ENCODE peak calls at places on chromosomes 16 and 17, in seven cellular contexts. H is neuronal stem cell, C is fibroblast of lung, J is IMR-90, R is keratinocyte, A is lower lobe of right lung, L is psoas muscle. E is an unnamed sample.

GRCh38 chr16:84362410-84362809 is 5.9 kb upstream of the ATP2C2 start:
- DNase-seq in H (peak), C (no peak), J (no peak), R (no peak), A (no peak), L (no peak), E (no peak)

GRCh38 chr16:11743308-11744074 is 834 bp upstream of the TXNDC11 start:
- DNase-seq in H (no peak), C (peak), J (peak), R (no peak), A (peak), L (peak), E (peak)

GRCh38 chr17:3894927-3895343 is 2.1 kb upstream of the CAMKK1 start:
- DNase-seq in H (no peak), C (peak), J (peak), R (no peak), A (peak), L (no peak), E (no peak)

GRCh38 chr16:79286646-79287423 is 313.7 kb downstream of the MAF start:
- DNase-seq in H (no peak), C (no peak), J (no peak), R (no peak), A (peak), L (peak), E (no peak)

GRCh38 chr17:55632893-55633292 is 89.8 kb downstream of the TMEM100 start:
- DNase-seq in H (no peak), C (peak), J (no peak), R (peak), A (no peak), L (peak), E (no peak)

GRCh38 chr16:58042886-58043515 is 17.4 kb downstream of the MMP15 start:
- DNase-seq in H (no peak), C (no peak), J (no peak), R (no peak), A (no peak), L (no peak), E (no peak)

GRCh38 chr17:80874866-80875445 is 116.7 kb upstream of the CHMP6 start:
- DNase-seq in H (no peak), C (no peak), J (no peak), R (no peak), A (peak), L (no peak), E (no peak)

GRCh38 chr16:4661661-4662060 is 31.7 kb upstream of the NUDT16L1 start:
- DNase-seq in H (no peak), C (peak), J (no peak), R (no peak), A (peak), L (no peak), E (no peak)

GRCh38 chr16:27217256-27217655 is 13.9 kb downstream of the KDM8 start:
- DNase-seq in H (no peak), C (peak), J (peak), R (no peak), A (no peak), L (no peak), E (peak)

GRCh38 chr16:27353853-27354252 is 40.1 kb downstream of the IL4R start:
- DNase-seq in H (no peak), C (no peak), J (no peak), R (no peak), A (peak), L (no peak), E (no peak)

GRCh38 chr16:20871258-20871657 is 28.9 kb downstream of the DCUN1D3 start:
- DNase-seq in H (no peak), C (no peak), J (no peak), R (no peak), A (no peak), L (no peak), E (no peak)

GRCh38 chr16:20873331-20873730 is 26.8 kb downstream of the DCUN1D3 start:
- DNase-seq in H (peak), C (no peak), J (no peak), R (no peak), A (no peak), L (no peak), E (no peak)

GRCh38 chr16:20871935-20872815 is 28.0 kb downstream of the DCUN1D3 start:
- DNase-seq in H (no peak), C (peak), J (no peak), R (no peak), A (no peak), L (no peak), E (no peak)

GRCh38 chr16:20875358-20875656 is 24.9 kb downstream of the DCUN1D3 start:
- DNase-seq in H (no peak), C (no peak), J (no peak), R (no peak), A (no peak), L (no peak), E (no peak)

DNA sequence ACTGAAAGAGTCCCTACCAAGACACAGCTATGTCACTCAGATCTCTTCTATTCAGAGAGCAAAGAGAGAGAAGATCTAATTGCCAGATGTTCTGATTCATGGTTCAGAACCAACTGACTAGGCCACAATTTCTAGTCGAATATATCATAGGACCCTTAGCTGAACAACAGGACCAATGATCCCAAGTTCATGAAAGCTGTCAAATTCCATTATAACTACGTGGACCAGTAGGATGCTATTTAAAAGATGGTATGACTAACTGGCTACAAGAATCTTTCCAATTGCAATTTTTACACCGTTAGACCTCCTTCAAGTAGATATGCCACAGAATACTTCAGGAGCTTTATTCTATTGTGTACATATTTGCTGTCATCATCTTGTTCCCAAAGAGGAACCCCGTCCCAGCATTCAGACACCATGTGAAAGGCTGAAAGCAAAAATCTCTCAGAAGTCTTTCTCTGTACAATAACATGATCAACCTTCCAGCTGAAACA is 26.0 kb downstream of the DCUN1D3 start:
- DNase-seq in H (no peak), C (peak), J (no peak), R (no peak), A (no peak), L (no peak), E (no peak)
- H3K4me3 ChIP-seq in H (no peak), C (no peak), J (no peak), R (no peak), A (no peak), L (no peak), E (no peak)

GRCh38 chr16:48949636-48950035 is 332.0 kb downstream of the CBLN1 start:
- DNase-seq in H (no peak), C (peak), J (peak), R (peak), A (no peak), L (no peak), E (no peak)

GRCh38 chr16:48950184-48950583 is 331.5 kb downstream of the CBLN1 start:
- DNase-seq in H (no peak), C (peak), J (peak), R (no peak), A (no peak), L (no peak), E (no peak)

GRCh38 chr16:48946687-48947370 is 334.8 kb downstream of the CBLN1 start:
- DNase-seq in H (no peak), C (no peak), J (no peak), R (no peak), A (no peak), L (no peak), E (no peak)

GRCh38 chr16:48948911-48949310 is 332.7 kb downstream of the CBLN1 start:
- DNase-seq in H (no peak), C (no peak), J (no peak), R (no peak), A (no peak), L (no peak), E (no peak)

DNA sequence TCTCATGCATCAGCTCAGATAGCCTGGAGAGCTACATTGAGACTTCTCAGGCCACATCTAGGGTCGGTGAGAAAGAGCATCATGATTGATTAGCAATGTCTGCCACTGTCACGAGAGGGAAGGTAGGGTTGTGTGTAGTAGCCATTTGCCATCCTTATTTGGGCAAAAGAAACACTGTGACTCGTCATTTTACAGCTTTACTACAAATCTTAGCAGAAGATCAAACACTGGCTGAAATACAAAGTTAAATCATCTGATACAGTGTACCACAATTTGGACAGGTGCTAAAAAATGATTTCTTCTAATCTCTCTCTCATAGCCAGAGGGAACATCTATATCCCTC is 334.3 kb downstream of the CBLN1 start:
- DNase-seq in H (no peak), C (no peak), J (no peak), R (no peak), A (no peak), L (no peak), E (no peak)
- H3K4me3 ChIP-seq in H (no peak), C (no peak), J (no peak), R (no peak), A (no peak), L (no peak), E (no peak)

GRCh38 chr16:20853076-20853597 is 46.8 kb downstream of the REXO5 start:
- DNase-seq in H (no peak), C (no peak), J (no peak), R (no peak), A (no peak), L (no peak), E (no peak)
- H3K4me3 ChIP-seq in H (no peak), C (no peak), J (no peak), R (no peak), A (no peak), L (no peak), E (no peak)

GRCh38 chr16:88761830-88762229 is 23.2 kb downstream of the PIEZO1 start:
- DNase-seq in H (no peak), C (no peak), J (no peak), R (no peak), A (no peak), L (no peak), E (no peak)
- H3K4me3 ChIP-seq in H (no peak), C (no peak), J (no peak), R (no peak), A (no peak), L (no peak), E (no peak)

GRCh38 chr17:49996495-49997255 is 1.7 kb upstream of the DLX3 start:
- DNase-seq in H (peak), C (no peak), J (peak), R (no peak), A (peak), L (peak), E (no peak)
- H3K4me3 ChIP-seq in H (no peak), C (peak), J (peak), R (peak), A (peak), L (peak), E (peak)